ENCODE peak calls at places on chromosomes 2 and 18, in five cellular contexts. H is lung, R is HS-5, Y is NCI-H1436, L is Right ventricle myocardium inferior. U is an unnamed sample.
A peak's percentile ranks its signal among the peaks of the same experiment; 100 is the strongest.

GRCh38 chr2:216774620-216775019 is 79.3 kb upstream of the IGFBP5 start:
- DNase-seq in H (no peak), R (peak; percentile 40), Y (no peak), L (peak; percentile 84), U (no peak)

GRCh38 chr2:240462704-240463273 is 27.3 kb downstream of the GPC1 start:
- DNase-seq in H (no peak), R (no peak), Y (no peak), L (peak; percentile 49), U (no peak)

GRCh38 chr2:233800231-233800630 is 22.1 kb downstream of the MROH2A start:
- DNase-seq in H (no peak), R (no peak), Y (no peak), L (no peak), U (no peak)

GRCh38 chr18:77000527-77000926 is 132.1 kb downstream of the MBP start:
- DNase-seq in H (no peak), R (no peak), Y (peak; percentile 35), L (peak; percentile 88), U (no peak)

GRCh38 chr2:25955036-25955435 is 27.3 kb downstream of the KIF3C start:
- DNase-seq in H (no peak), R (no peak), Y (no peak), L (no peak), U (no peak)

GRCh38 chr18:54957987-54958386 is 1.3 kb downstream of the CCDC68 start:
- DNase-seq in H (no peak), R (no peak), Y (no peak), L (no peak), U (no peak)

GRCh38 chr2:162890690-162891311 is 52.2 kb upstream of the KCNH7 start:
- DNase-seq in H (no peak), R (peak; percentile 60), Y (peak; percentile 51), L (no peak), U (peak; percentile 14)

GRCh38 chr2:232504438-232504837 is 15.8 kb upstream of the PRSS56 start:
- DNase-seq in H (no peak), R (no peak), Y (peak; percentile 55), L (no peak), U (no peak)

GRCh38 chr2:20282916-20283592 is 58.1 kb upstream of the SDC1 start:
- DNase-seq in H (no peak), R (no peak), Y (no peak), L (peak; percentile 77), U (no peak)

GRCh38 chr2:6827516-6828298 is 38.0 kb downstream of the CMPK2 start:
- DNase-seq in H (no peak), R (no peak), Y (no peak), L (no peak), U (no peak)

GRCh38 chr18:22394428-22394827 is 23.3 kb downstream of the CTAGE1 start:
- DNase-seq in H (no peak), R (no peak), Y (no peak), L (no peak), U (no peak)

GRCh38 chr2:59734743-59735142 is 818.7 kb downstream of the BCL11A start:
- DNase-seq in H (no peak), R (no peak), Y (no peak), L (peak; percentile 59), U (no peak)

GRCh38 chr2:239898292-239898925 is 126.7 kb downstream of the NDUFA10 start:
- DNase-seq in H (no peak), R (no peak), Y (no peak), L (no peak), U (no peak)

GRCh38 chr18:67417864-67418523 is 98.5 kb downstream of the DSEL start:
- DNase-seq in H (no peak), R (peak; percentile 25), Y (no peak), L (no peak), U (no peak)

GRCh38 chr2:132562245-132562644 is 107.8 kb downstream of the LYPD1 start:
- DNase-seq in H (no peak), R (no peak), Y (no peak), L (no peak), U (no peak)

GRCh38 chr18:68779169-68779568 is 18.7 kb upstream of the CCDC102B start:
- DNase-seq in H (no peak), R (no peak), Y (no peak), L (no peak), U (peak; percentile 39)

GRCh38 chr18:59885579-59886163 is 14.1 kb upstream of the PMAIP1 start:
- DNase-seq in H (no peak), R (peak; percentile 68), Y (no peak), L (no peak), U (peak; percentile 40)

GRCh38 chr2:141968377-141968920 is 162.4 kb downstream of the LRP1B start:
- DNase-seq in H (no peak), R (peak; percentile 42), Y (no peak), L (no peak), U (no peak)

GRCh38 chr2:52387937-52388590 is 1356.1 kb upstream of the NRXN1 start:
- DNase-seq in H (no peak), R (no peak), Y (no peak), L (no peak), U (no peak)

GRCh38 chr2:240142859-240143258 is 2.4 kb upstream of the OTOS start:
- DNase-seq in H (no peak), R (no peak), Y (no peak), L (no peak), U (no peak)

GRCh38 chr18:37649930-37650329 is 84.3 kb upstream of the CELF4 start:
- DNase-seq in H (no peak), R (no peak), Y (no peak), L (no peak), U (no peak)

GRCh38 chr18:8990276-8991031 is 112.0 kb upstream of the NDUFV2 start:
- DNase-seq in H (no peak), R (no peak), Y (no peak), L (peak; percentile 72), U (no peak)

GRCh38 chr2:27174638-27175037 is 25.8 kb downstream of the TCF23 start:
- DNase-seq in H (no peak), R (no peak), Y (no peak), L (no peak), U (no peak)

GRCh38 chr2:242056785-242057184 is 187.3 kb downstream of the RTP5 start:
- DNase-seq in H (no peak), R (no peak), Y (no peak), L (no peak), U (no peak)

GRCh38 chr18:57727952-57728807 is 74.9 kb downstream of the ATP8B1 start:
- DNase-seq in H (no peak), R (no peak), Y (no peak), L (no peak), U (no peak)

GRCh38 chr2:173354601-173355131 is at the start of gene CDCA7:
- DNase-seq in H (no peak), R (peak; percentile 65), Y (peak; percentile 75), L (peak; percentile 77), U (no peak)

GRCh38 chr2:39524061-39524460 is 87.0 kb upstream of the MAP4K3 start:
- DNase-seq in H (no peak), R (no peak), Y (no peak), L (no peak), U (no peak)

GRCh38 chr18:44579028-44579692 is 101.5 kb upstream of the SETBP1 start:
- DNase-seq in H (no peak), R (peak; percentile 39), Y (no peak), L (no peak), U (no peak)

GRCh38 chr2:31888550-31888949 is 122.3 kb downstream of the MEMO1 start:
- DNase-seq in H (no peak), R (no peak), Y (no peak), L (no peak), U (no peak)

GRCh38 chr2:223995569-223995968 is 38.3 kb downstream of the MRPL44 start:
- DNase-seq in H (no peak), R (peak; percentile 31), Y (no peak), L (no peak), U (peak; percentile 16)